ENCODE peak calls at places on chromosomes 5 and 9, in five cellular contexts. X is heart left ventricle, C is PC-3, E is stomach, T is lung. M is an unnamed sample.

GRCh38 chr5:68369436-68370125 is 154.0 kb downstream of the PIK3R1 start:
- DNase-seq in C (no peak), E (no peak), T (no peak), X (no peak), M (no peak)

GRCh38 chr9:130054428-130054786 is 701 bp downstream of the GPR107 start:
- DNase-seq in X (no peak), C (no peak), E (no peak), T (no peak), M (no peak)

GRCh38 chr5:66306844-66307315 is 162.8 kb downstream of the SREK1 start:
- DNase-seq in E (no peak), X (peak; percentile 31), C (no peak), T (no peak), M (no peak)

GRCh38 chr5:180869587-180869986 is 8.5 kb upstream of the ZFP62 start:
- DNase-seq in T (no peak), E (no peak), X (no peak), C (peak; percentile 1), M (peak; percentile 82)

GRCh38 chr9:16318516-16319060 is 551.9 kb downstream of the BNC2 start:
- DNase-seq in T (no peak), E (no peak), C (no peak), X (no peak), M (no peak)

GRCh38 chr9:98575379-98576346 is 133.1 kb downstream of the GABBR2 start:
- DNase-seq in C (peak; percentile 75), E (peak; percentile 19), T (no peak), X (no peak), M (no peak)

GRCh38 chr9:128554155-128554862 is 1.9 kb downstream of the SPTAN1 start:
- DNase-seq in C (peak; percentile 81), X (peak; percentile 67), T (peak; percentile 68), E (peak; percentile 37), M (peak; percentile 78)

GRCh38 chr9:97635026-97635425 is 1.4 kb downstream of the NCBP1 start:
- DNase-seq in T (no peak), C (peak; percentile 2), E (no peak), X (no peak), M (no peak)

GRCh38 chr5:84393969-84394368 is 9.3 kb upstream of the EDIL3 start:
- DNase-seq in X (no peak), C (peak; percentile 89), T (no peak), E (no peak), M (no peak)

GRCh38 chr9:100375677-100376076 is 22.9 kb upstream of the TEX10 start:
- DNase-seq in E (no peak), X (no peak), C (no peak), T (no peak), M (no peak)

GRCh38 chr5:180785151-180785781 is 17.3 kb downstream of the MGAT1 start:
- DNase-seq in C (peak; percentile 68), X (no peak), T (no peak), E (no peak), M (no peak)

GRCh38 chr9:125493861-125494554 is 213.0 kb downstream of the MAPKAP1 start:
- DNase-seq in X (no peak), E (no peak), T (no peak), C (no peak), M (no peak)

GRCh38 chr5:41637869-41638268 is 127.5 kb upstream of the PLCXD3 start:
- DNase-seq in C (peak; percentile 4), T (no peak), E (no peak), X (no peak), M (no peak)

GRCh38 chr5:96943829-96944228 is 7.9 kb downstream of the LNPEP start:
- DNase-seq in E (no peak), C (no peak), T (no peak), X (no peak), M (no peak)

GRCh38 chr5:116562669-116563068 is 12.0 kb downstream of the SEMA6A start:
- DNase-seq in C (no peak), T (no peak), X (no peak), E (no peak), M (no peak)

GRCh38 chr5:116564322-116564721 is 10.3 kb downstream of the SEMA6A start:
- DNase-seq in C (no peak), T (no peak), X (no peak), E (no peak), M (peak; percentile 39)

GRCh38 chr5:116564756-116565593 is 9.6 kb downstream of the SEMA6A start:
- DNase-seq in T (no peak), C (no peak), X (no peak), E (no peak), M (no peak)

GRCh38 chr5:116561658-116562057 is 13.0 kb downstream of the SEMA6A start:
- DNase-seq in X (no peak), C (no peak), T (no peak), E (no peak), M (no peak)

GRCh38 chr5:116563909-116564308 is 10.7 kb downstream of the SEMA6A start:
- DNase-seq in T (no peak), C (no peak), E (no peak), X (no peak), M (no peak)
- H3K4me1 ChIP-seq in T (peaks cover 14% of the 10 kb centered on the region), C (no peaks in the 10 kb centered on the region), E (peaks cover 18% of the 10 kb centered on the region), X (peaks cover 12% of the 10 kb centered on the region), M (peaks cover 9% of the 10 kb centered on the region)

DNA sequence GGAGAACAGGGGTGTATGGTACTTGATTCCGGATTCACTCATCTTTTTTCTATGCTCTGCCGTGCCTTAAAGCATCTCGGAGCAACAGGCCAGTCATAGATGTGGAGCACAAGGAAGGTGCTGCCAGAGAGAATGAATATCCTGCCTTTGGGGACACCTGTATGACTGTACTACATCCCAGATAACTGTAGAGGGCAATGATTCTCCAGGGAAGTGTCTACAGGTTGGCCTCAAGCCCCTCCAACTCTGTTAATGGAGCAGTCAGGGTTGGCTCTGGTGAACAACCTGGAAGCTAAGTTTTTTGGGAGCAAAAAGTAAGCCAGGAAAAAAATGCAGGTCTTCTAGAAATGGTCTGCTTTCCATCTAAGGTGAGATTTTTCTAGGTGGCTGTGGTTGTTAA is 71.0 kb downstream of the NREP start:
- DNase-seq in E (no peak), X (no peak), C (peak; percentile 65), T (no peak), M (no peak)
- TF ChIP-seq CTCF in E (no peak), X (no peak), C (peak; percentile 77), T (no peak), M (no peak)

GRCh38 chr5:135009736-135010501 is 24.1 kb downstream of the PITX1 start:
- DNase-seq in C (no peak), T (no peak), E (no peak), X (peak; percentile 10), M (no peak)

GRCh38 chr5:135011355-135012032 is 22.5 kb downstream of the PITX1 start:
- DNase-seq in T (no peak), X (peak; percentile 15), C (no peak), E (peak; percentile 24), M (no peak)

GRCh38 chr5:135012033-135012588 is 21.9 kb downstream of the PITX1 start:
- DNase-seq in X (peak; percentile 11), C (no peak), E (no peak), T (no peak), M (no peak)

GRCh38 chr5:135008981-135009735 is 24.9 kb downstream of the PITX1 start:
- DNase-seq in T (no peak), C (no peak), E (no peak), X (peak; percentile 6), M (no peak)

GRCh38 chr5:135010502-135011354 is 23.3 kb downstream of the PITX1 start:
- DNase-seq in T (no peak), E (peak; percentile 24), X (peak; percentile 9), C (peak; percentile 16), M (no peak)
- H3K27ac ChIP-seq in T (no peak overlapping the region), E (no peak overlapping the region), X (no peak overlapping the region), C (no peak overlapping the region), M (no peak overlapping the region)

GRCh38 chr5:136036991-136037705 is 8.4 kb downstream of the TGFBI start:
- DNase-seq in X (peak; percentile 43), C (peak; percentile 89), T (no peak), E (no peak), M (no peak)
- H3K4me1 ChIP-seq in X (peaks cover 47% of the 10 kb centered on the region), C (peaks cover 51% of the 10 kb centered on the region), T (no peaks in the 10 kb centered on the region), E (peaks cover 39% of the 10 kb centered on the region), M (peaks cover 21% of the 10 kb centered on the region)

GRCh38 chr9:5263568-5264218 is 32.5 kb downstream of the INSL4 start:
- DNase-seq in X (no peak), E (no peak), C (peak; percentile 32), T (no peak), M (no peak)
- TF ChIP-seq CTCF in X (no peak), E (no peak), C (no peak), T (no peak), M (no peak)